ENCODE peak calls at places on chromosomes 12 and 14, in four cellular contexts. One of them, this sample, is unnamed.

GRCh38 chr12:73599268-73599667 is 938.4 kb upstream of the ATXN7L3B start:
- DNase-seq in uterus: no peak
- DNase-seq in NB4: no peak
- DNase-seq in body of pancreas: no peak
- DNase-seq in this sample: no peak

GRCh38 chr14:46902837-46903236 is 251.3 kb upstream of the RPL10L start:
- DNase-seq in NB4: no peak
- DNase-seq in body of pancreas: no peak
- DNase-seq in uterus: no peak
- DNase-seq in this sample: no peak

GRCh38 chr14:101072531-101072930 is 169.0 kb upstream of the RTL1 start:
- DNase-seq in body of pancreas: no peak
- DNase-seq in uterus: no peak
- DNase-seq in NB4: peak; percentile 57
- DNase-seq in this sample: no peak

GRCh38 chr14:24367506-24368214 is at the start of gene NFATC4:
- DNase-seq in body of pancreas: peak; percentile 73
- DNase-seq in uterus: peak; percentile 95
- DNase-seq in NB4: peak; percentile 69
- DNase-seq in this sample: peak; percentile 56

GRCh38 chr12:111448266-111448830 is 42.6 kb downstream of the SH2B3 start:
- DNase-seq in uterus: peak; percentile 13
- DNase-seq in NB4: peak; percentile 6
- DNase-seq in body of pancreas: peak; percentile 11
- DNase-seq in this sample: no peak

GRCh38 chr12:88839486-88839885 is 259.2 kb upstream of the KITLG start:
- DNase-seq in NB4: no peak
- DNase-seq in uterus: no peak
- DNase-seq in body of pancreas: no peak
- DNase-seq in this sample: no peak

GRCh38 chr14:93892923-93893549 is 34.1 kb upstream of the FAM181A start:
- DNase-seq in NB4: peak; percentile 58
- DNase-seq in body of pancreas: peak; percentile 72
- DNase-seq in uterus: peak; percentile 80
- DNase-seq in this sample: peak; percentile 62

GRCh38 chr12:116885496-116885895 is 4.3 kb upstream of the HRK start:
- DNase-seq in NB4: peak; percentile 84
- DNase-seq in body of pancreas: no peak
- DNase-seq in uterus: no peak
- DNase-seq in this sample: no peak

GRCh38 chr12:45034861-45035265 is 16.0 kb downstream of the DBX2 start:
- DNase-seq in NB4: no peak
- DNase-seq in body of pancreas: no peak
- DNase-seq in uterus: no peak
- DNase-seq in this sample: no peak

GRCh38 chr14:99460793-99461192 is 19.9 kb downstream of the SETD3 start:
- DNase-seq in uterus: no peak
- DNase-seq in NB4: peak; percentile 9
- DNase-seq in body of pancreas: no peak
- DNase-seq in this sample: no peak

GRCh38 chr14:68075382-68076029 is 255.9 kb downstream of the RAD51B start:
- DNase-seq in body of pancreas: no peak
- DNase-seq in NB4: no peak
- DNase-seq in uterus: no peak
- DNase-seq in this sample: no peak

GRCh38 chr14:77961853-77962580 is 162.1 kb downstream of the ADCK1 start:
- DNase-seq in body of pancreas: no peak
- DNase-seq in NB4: no peak
- DNase-seq in uterus: no peak
- DNase-seq in this sample: no peak

GRCh38 chr14:93733646-93734045 is 54.6 kb downstream of the PRIMA1 start:
- DNase-seq in body of pancreas: no peak
- DNase-seq in NB4: no peak
- DNase-seq in uterus: no peak
- DNase-seq in this sample: no peak

GRCh38 chr14:104209985-104210520 is 71.7 kb downstream of the KIF26A start:
- DNase-seq in NB4: no peak
- DNase-seq in uterus: no peak
- DNase-seq in body of pancreas: no peak
- DNase-seq in this sample: no peak

GRCh38 chr14:61564623-61565091 is 130.7 kb upstream of the HIF1A start:
- DNase-seq in body of pancreas: no peak
- DNase-seq in NB4: peak; percentile 26
- DNase-seq in uterus: no peak
- DNase-seq in this sample: no peak

GRCh38 chr14:39050389-39050788 is 52.6 kb downstream of the SEC23A start:
- DNase-seq in NB4: peak; percentile 5
- DNase-seq in body of pancreas: no peak
- DNase-seq in uterus: no peak
- DNase-seq in this sample: no peak

GRCh38 chr12:39329876-39330275 is 113.0 kb downstream of the KIF21A start:
- DNase-seq in body of pancreas: no peak
- DNase-seq in NB4: no peak
- DNase-seq in uterus: no peak
- DNase-seq in this sample: no peak

GRCh38 chr12:78680596-78680995 is 184.0 kb upstream of the SYT1 start:
- DNase-seq in body of pancreas: no peak
- DNase-seq in NB4: no peak
- DNase-seq in uterus: no peak
- DNase-seq in this sample: no peak

DNA sequence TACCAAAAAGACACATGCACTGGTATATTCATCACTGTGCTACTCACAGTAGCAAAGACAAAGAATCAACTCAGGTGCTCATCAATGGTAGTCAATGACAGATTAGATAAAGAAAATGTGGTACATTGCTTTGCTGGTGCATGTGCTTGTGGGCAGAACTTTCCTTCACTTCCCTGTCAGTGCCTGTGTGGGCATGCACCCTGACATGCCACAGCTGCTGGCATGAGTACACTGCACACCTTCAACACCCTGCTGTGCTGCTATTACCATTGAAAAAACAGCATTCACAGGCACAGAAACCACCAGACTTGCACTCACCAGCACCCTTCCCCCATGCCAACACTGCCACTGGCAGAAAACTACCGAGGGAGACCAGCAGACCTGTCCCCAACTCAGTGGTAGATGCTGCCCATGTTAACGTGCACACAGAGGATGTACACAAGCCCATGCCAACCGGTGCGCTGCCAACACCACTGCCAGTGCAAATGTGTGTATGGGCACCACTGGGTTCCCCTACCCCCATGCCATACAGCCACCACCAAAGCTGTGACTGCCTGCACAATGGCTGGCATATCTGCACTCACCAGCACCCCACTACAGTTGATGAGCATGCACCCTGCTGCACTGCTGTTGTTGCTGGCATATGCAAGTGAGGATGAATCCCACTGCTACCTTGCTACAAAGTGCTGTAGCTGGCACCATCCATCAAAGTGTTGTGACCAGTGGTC is 57.4 kb downstream of the APOBEC1 start:
- DNase-seq in uterus: no peak
- DNase-seq in body of pancreas: no peak
- DNase-seq in NB4: no peak
- DNase-seq in this sample: no peak
- TF ChIP-seq CTCF in uterus: no peak
- TF ChIP-seq CTCF in body of pancreas: no peak
- TF ChIP-seq CTCF in NB4: no peak
- TF ChIP-seq CTCF in this sample: no peak

DNA sequence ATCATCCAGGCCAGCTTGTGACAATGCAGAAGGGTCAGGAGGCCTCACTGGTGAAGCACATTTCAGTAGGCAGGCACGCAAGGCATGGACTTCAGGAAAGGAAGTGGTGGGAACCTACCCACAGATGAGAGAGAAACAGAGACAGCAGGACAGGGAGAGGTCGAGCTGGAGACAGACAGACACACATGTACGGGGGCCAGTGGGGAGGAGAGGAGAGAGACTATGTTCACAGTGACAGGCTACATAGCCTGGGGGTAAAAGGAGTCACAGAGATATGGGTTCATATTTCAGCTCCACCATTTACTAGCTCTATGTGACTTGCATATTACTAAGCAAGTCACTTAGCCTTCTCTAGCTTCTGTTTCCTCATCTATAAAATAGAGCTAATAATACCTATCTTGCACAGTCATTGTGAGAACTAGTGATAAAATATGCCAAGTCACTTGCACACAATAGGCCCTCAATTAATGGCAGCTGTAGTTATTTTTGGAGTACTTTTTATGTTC is 91.1 kb upstream of the FUT8 start:
- DNase-seq in body of pancreas: no peak
- DNase-seq in NB4: peak; percentile 75
- DNase-seq in uterus: no peak
- DNase-seq in this sample: no peak
- TF ChIP-seq POLR2A in body of pancreas: no peak
- TF ChIP-seq POLR2A in NB4: no peak
- TF ChIP-seq POLR2A in uterus: no peak
- TF ChIP-seq POLR2A in this sample: no peak

GRCh38 chr14:76768201-76768656 is 7.0 kb downstream of the VASH1 start:
- DNase-seq in uterus: no peak
- DNase-seq in body of pancreas: peak; percentile 31
- DNase-seq in NB4: peak; percentile 81
- DNase-seq in this sample: no peak
- TF ChIP-seq CTCF in uterus: no peak
- TF ChIP-seq CTCF in body of pancreas: no peak
- TF ChIP-seq CTCF in NB4: no peak
- TF ChIP-seq CTCF in this sample: no peak

GRCh38 chr12:25861226-25861625 is 97.3 kb upstream of the RASSF8 start:
- DNase-seq in NB4: no peak
- DNase-seq in body of pancreas: no peak
- DNase-seq in uterus: no peak
- DNase-seq in this sample: no peak

GRCh38 chr12:25872137-25872536 is 86.3 kb upstream of the RASSF8 start:
- DNase-seq in NB4: no peak
- DNase-seq in body of pancreas: no peak
- DNase-seq in uterus: no peak
- DNase-seq in this sample: no peak

GRCh38 chr12:25864287-25864686 is 94.2 kb upstream of the RASSF8 start:
- DNase-seq in uterus: no peak
- DNase-seq in NB4: no peak
- DNase-seq in body of pancreas: no peak
- DNase-seq in this sample: no peak

GRCh38 chr12:25868193-25868592 is 90.3 kb upstream of the RASSF8 start:
- DNase-seq in uterus: no peak
- DNase-seq in body of pancreas: no peak
- DNase-seq in NB4: no peak
- DNase-seq in this sample: no peak

DNA sequence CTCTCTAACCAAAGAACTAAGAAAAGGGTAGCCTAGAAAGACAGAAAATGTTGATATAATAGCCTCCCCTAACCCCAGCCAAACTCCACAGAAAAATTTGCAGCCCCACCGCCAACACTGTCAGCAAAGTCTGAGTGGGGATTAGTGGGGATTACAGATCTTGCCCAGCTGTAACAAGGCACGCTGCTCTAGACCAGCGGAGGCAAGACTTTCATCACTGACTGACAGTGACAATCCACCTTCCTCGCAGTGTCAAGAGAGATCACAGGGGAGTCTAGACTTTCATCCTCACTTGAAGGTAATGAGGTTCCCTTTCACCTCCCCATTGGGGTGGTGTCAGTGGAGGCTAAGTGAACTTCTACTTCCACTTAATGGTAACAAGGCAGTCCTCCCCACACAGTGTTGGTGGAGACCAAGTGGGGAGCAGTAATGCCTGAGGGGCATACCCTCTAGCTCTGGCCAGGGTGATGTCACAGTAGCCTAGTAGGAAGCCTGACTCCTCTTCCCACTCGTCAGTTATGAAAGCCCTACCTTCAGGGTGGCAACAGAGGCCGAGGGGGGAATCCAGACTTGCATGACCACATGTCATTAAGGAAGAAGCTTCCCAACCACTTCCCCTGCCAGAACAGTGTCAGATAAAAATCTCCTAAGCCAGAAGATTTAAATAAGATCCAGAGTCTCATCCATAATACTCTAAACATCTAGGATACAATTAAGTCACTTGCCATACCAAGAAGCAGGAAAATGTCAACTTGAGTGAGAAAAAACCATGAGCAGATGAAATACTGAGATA is 91.7 kb upstream of the RASSF8 start:
- DNase-seq in uterus: no peak
- DNase-seq in NB4: peak; percentile 42
- DNase-seq in body of pancreas: no peak
- DNase-seq in this sample: no peak
- TF ChIP-seq POLR2A in uterus: no peak
- TF ChIP-seq POLR2A in NB4: no peak
- TF ChIP-seq POLR2A in body of pancreas: no peak
- TF ChIP-seq POLR2A in this sample: no peak

DNA sequence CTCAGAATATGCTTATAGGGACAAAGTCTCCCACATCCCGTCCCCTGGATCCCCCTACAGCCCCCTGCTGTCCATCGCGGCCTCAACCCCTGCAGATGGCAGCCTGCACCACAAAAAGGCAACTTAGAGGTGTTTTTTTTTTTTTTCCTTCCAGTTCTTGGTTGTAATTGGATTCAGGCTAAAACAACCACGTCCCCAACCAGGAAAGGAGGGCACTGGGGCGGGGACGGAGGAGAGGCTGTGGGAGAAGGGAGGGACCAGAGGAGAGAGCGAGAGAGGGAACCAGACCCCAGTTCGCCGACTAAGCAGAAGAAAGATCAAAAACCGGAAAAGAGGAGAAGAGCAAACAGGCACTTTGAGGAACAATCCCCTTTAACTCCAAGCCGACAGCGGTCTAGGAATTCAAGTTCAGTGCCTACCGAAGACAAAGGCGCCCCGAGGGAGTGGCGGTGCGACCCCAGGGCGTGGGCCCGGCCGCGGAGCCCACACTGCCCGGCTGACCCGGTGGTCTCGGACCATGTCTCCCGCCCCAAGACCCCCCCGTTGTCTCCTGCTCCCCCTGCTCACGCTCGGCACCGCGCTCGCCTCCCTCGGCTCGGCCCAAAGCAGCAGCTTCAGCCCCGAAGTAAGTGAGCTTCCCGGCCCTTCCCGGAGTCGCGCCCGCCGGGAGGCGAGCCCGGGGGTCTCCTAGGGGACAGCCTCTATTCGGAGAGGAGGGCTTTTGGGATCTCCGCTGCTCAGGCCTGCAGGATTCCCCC is at the start of gene MMP14:
- DNase-seq in uterus: peak; percentile 89
- DNase-seq in NB4: peak; percentile 84
- DNase-seq in body of pancreas: peak; percentile 71
- DNase-seq in this sample: peak; percentile 81
- TF ChIP-seq CTCF in uterus: peak; percentile 74
- TF ChIP-seq CTCF in NB4: peak; percentile 41
- TF ChIP-seq CTCF in body of pancreas: no peak
- TF ChIP-seq CTCF in this sample: peak; percentile 58